ENCODE peak calls at places on chromosomes 6 and 20, in four cellular contexts. U is psoas muscle, V is AG10803, E is cardiac fibroblast. B is an unnamed sample.

GRCh38 chr20:20393207-20393606 is 25.3 kb downstream of the INSM1 start:
- DNase-seq in V (no peak), U (no peak), E (peak), B (no peak)

GRCh38 chr6:127462391-127462790 is 3.2 kb upstream of the KIAA0408 start:
- DNase-seq in V (peak), U (no peak), E (no peak), B (no peak)

GRCh38 chr6:15375018-15375417 is 129.1 kb downstream of the JARID2 start:
- DNase-seq in U (no peak), V (no peak), E (no peak), B (no peak)

GRCh38 chr6:1607236-1607556 is 2.5 kb upstream of the FOXC1 start:
- DNase-seq in U (no peak), E (no peak), V (no peak), B (no peak)

GRCh38 chr6:139060332-139060731 is 31.8 kb downstream of the ABRACL start:
- DNase-seq in U (no peak), V (peak), E (peak), B (no peak)

GRCh38 chr6:110951986-110952794 is 6.3 kb upstream of the GTF3C6 start:
- DNase-seq in E (peak), U (no peak), V (peak), B (no peak)

GRCh38 chr6:12851123-12851695 is 134.6 kb downstream of the PHACTR1 start:
- DNase-seq in V (peak), U (no peak), E (no peak), B (no peak)

GRCh38 chr6:34469499-34469898 is 3.6 kb downstream of the PACSIN1 start:
- DNase-seq in U (no peak), V (no peak), E (no peak), B (no peak)

GRCh38 chr20:50309280-50309763 is 118.7 kb downstream of the CEBPB start:
- DNase-seq in U (no peak), V (peak), E (peak), B (no peak)

GRCh38 chr6:117976030-117976651 is 69.1 kb downstream of the SLC35F1 start:
- DNase-seq in E (peak), V (peak), U (no peak), B (peak)

GRCh38 chr20:53940356-53940694 is 130.1 kb downstream of the BCAS1 start:
- DNase-seq in E (no peak), V (no peak), U (no peak), B (no peak)
- H3K4me3 ChIP-seq in E (no peak), V (no peak), U (peak), B (no peak)

GRCh38 chr20:46361811-46362210 is 44.6 kb downstream of the ELMO2 start:
- DNase-seq in U (no peak), E (no peak), V (no peak), B (no peak)
- H3K4me3 ChIP-seq in U (no peak), E (no peak), V (no peak), B (no peak)

GRCh38 chr20:63383556-63383955 is 22.4 kb upstream of the CHRNA4 start:
- DNase-seq in U (no peak), E (no peak), V (no peak), B (no peak)
- H3K4me3 ChIP-seq in U (no peak), E (no peak), V (no peak), B (no peak)

GRCh38 chr6:41938590-41938989 is 3.0 kb downstream of the CCND3 start:
- DNase-seq in U (no peak), E (no peak), V (no peak), B (no peak)
- H3K4me3 ChIP-seq in U (no peak), E (no peak), V (peak), B (peak)

DNA sequence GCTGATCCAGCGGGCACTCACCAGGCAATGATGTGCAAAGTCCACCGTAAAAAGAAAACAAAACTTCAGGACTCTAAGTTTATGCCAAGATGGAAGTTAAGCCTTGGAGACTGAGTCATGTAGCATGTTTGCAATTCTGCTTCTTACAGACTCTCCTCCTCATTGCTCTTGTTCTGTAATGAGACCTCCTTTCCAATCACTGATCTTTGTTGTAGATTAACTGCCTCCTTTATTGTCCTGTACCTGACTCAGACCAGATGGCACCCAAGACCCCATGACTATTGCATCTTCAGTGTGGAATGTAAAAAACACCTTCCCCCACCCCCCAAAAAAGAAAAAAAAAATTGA is 11.2 kb downstream of the NEU1 start:
- DNase-seq in V (no peak), E (no peak), U (no peak), B (no peak)
- H3K4me3 ChIP-seq in V (no peak), E (no peak), U (no peak), B (no peak)

GRCh38 chr6:146914563-146915483 is 289.4 kb upstream of the STXBP5 start:
- DNase-seq in U (peak), V (peak), E (peak), B (no peak)
- H3K4me3 ChIP-seq in U (peak), V (peak), E (peak), B (no peak)

GRCh38 chr6:3455490-3456394 is 1.1 kb downstream of the SLC22A23 start:
- DNase-seq in E (no peak), V (no peak), U (peak), B (no peak)
- H3K4me3 ChIP-seq in E (peak), V (peak), U (peak), B (peak)

GRCh38 chr6:38599261-38599660 is 40.5 kb downstream of the BTBD9 start:
- DNase-seq in U (no peak), V (no peak), E (no peak), B (no peak)

GRCh38 chr6:38599966-38600550 is 39.7 kb downstream of the BTBD9 start:
- DNase-seq in V (no peak), E (no peak), U (no peak), B (no peak)

GRCh38 chr6:38604700-38605099 is 35.0 kb downstream of the BTBD9 start:
- DNase-seq in E (peak), V (peak), U (no peak), B (no peak)

GRCh38 chr6:38603966-38604365 is 35.8 kb downstream of the BTBD9 start:
- DNase-seq in E (peak), V (peak), U (no peak), B (no peak)

GRCh38 chr6:38603492-38603891 is 36.2 kb downstream of the BTBD9 start:
- DNase-seq in V (no peak), E (no peak), U (no peak), B (no peak)
- H3K4me3 ChIP-seq in V (no peak), E (no peak), U (no peak), B (no peak)

GRCh38 chr6:169556758-169557505 is 144.9 kb downstream of the WDR27 start:
- DNase-seq in V (peak), U (no peak), E (no peak), B (peak)
- H3K4me3 ChIP-seq in V (no peak), U (no peak), E (no peak), B (no peak)

B was measured in Jurkat, Clone E6-1.